ENCODE peak calls at places on chromosomes 1 and 21, in nine cellular contexts. V, H, I, F, J, A, G, W and D are unnamed samples.

GRCh38 chr21:43988506-43989230 is 23.4 kb upstream of the TRAPPC10 start:
- DNase-seq in V (no peak), H (no peak), I (no peak), F (no peak), J (no peak), A (no peak), G (no peak), W (no peak), D (peak; percentile 2)

GRCh38 chr1:63321061-63321787 is 1.1 kb upstream of the FOXD3 start:
- DNase-seq in V (no peak), H (no peak), I (no peak), F (no peak), J (no peak), A (no peak), G (no peak), W (no peak), D (no peak)

GRCh38 chr1:17829579-17829978 is 74.4 kb downstream of the ACTL8 start:
- DNase-seq in V (no peak), H (no peak), I (no peak), F (no peak), J (no peak), A (no peak), G (no peak), W (no peak), D (no peak)

GRCh38 chr1:223417444-223417843 is 24.2 kb downstream of the CCDC185 start:
- DNase-seq in V (no peak), H (no peak), I (no peak), F (no peak), J (no peak), A (no peak), G (no peak), W (no peak), D (no peak)

GRCh38 chr21:28445081-28445830 is 547.4 kb downstream of the LTN1 start:
- DNase-seq in V (no peak), H (no peak), I (no peak), F (no peak), J (no peak), A (no peak), G (no peak), W (no peak), D (no peak)

GRCh38 chr21:34592120-34592561 is 22.8 kb downstream of the RCAN1 start:
- DNase-seq in V (no peak), H (peak; percentile 74), I (no peak), F (no peak), J (no peak), A (no peak), G (no peak), W (peak; percentile 79), D (no peak)

GRCh38 chr1:226372885-226373284 is 35.0 kb downstream of the PARP1 start:
- DNase-seq in V (no peak), H (no peak), I (no peak), F (no peak), J (no peak), A (no peak), G (no peak), W (no peak), D (no peak)

GRCh38 chr21:26964379-26964778 is 2.5 kb downstream of the ADAMTS5 start:
- DNase-seq in V (no peak), H (peak; percentile 28), I (no peak), F (no peak), J (peak; percentile 87), A (no peak), G (no peak), W (no peak), D (no peak)

GRCh38 chr1:10510520-10511493 is 36.1 kb downstream of the PEX14 start:
- DNase-seq in V (peak; percentile 24), H (no peak), I (no peak), F (peak; percentile 64), J (no peak), A (peak; percentile 87), G (no peak), W (peak; percentile 91), D (peak; percentile 59)

GRCh38 chr1:29878501-29878900 is 642.2 kb downstream of the PTPRU start:
- DNase-seq in V (no peak), H (no peak), I (no peak), F (no peak), J (peak; percentile 43), A (no peak), G (no peak), W (no peak), D (no peak)

GRCh38 chr1:216332003-216332402 is 91.2 kb downstream of the USH2A start:
- DNase-seq in V (no peak), H (no peak), I (no peak), F (no peak), J (no peak), A (no peak), G (no peak), W (no peak), D (no peak)

GRCh38 chr1:173222149-173223030 is 15.3 kb upstream of the TNFSF4 start:
- DNase-seq in V (no peak), H (no peak), I (no peak), F (no peak), J (no peak), A (no peak), G (no peak), W (no peak), D (no peak)

GRCh38 chr1:6546326-6546725 is 8.0 kb downstream of the NOL9 start:
- DNase-seq in V (no peak), H (no peak), I (no peak), F (no peak), J (no peak), A (no peak), G (no peak), W (no peak), D (no peak)

GRCh38 chr1:15151377-15151806 is 2.2 kb upstream of the TMEM51 start:
- DNase-seq in V (no peak), H (no peak), I (no peak), F (no peak), J (no peak), A (no peak), G (no peak), W (no peak), D (no peak)

GRCh38 chr1:17347769-17348592 is 24.0 kb upstream of the PADI6 start:
- DNase-seq in V (peak; percentile 61), H (no peak), I (no peak), F (no peak), J (no peak), A (no peak), G (no peak), W (peak; percentile 72), D (no peak)

DNA sequence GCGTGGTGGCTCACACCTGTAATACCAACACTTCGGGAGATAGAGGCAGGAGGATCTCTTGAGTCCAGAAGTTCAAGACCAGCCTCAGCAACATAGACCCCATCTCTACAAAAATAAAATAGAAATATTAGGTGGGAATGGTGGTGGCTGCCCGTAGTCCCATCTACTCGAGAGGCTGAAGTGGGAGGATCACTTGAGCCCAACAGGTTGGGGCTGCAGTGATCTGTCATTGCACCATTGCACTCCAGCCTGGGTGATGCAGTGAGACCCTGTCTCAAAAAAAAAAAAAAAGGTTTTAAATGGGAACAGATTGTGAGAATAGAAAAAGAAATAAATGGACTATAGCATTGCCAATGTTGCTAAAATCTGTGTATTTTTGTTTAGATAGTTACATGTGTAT is 11.2 kb downstream of the DHX9 start:
- DNase-seq in V (no peak), H (no peak), I (no peak), F (no peak), J (no peak), A (no peak), G (no peak), W (no peak), D (no peak)
- TF ChIP-seq POLR2AphosphoS5 in V (no peak), H (no peak), I (no peak), F (no peak), J (no peak), A (no peak), G (no peak), W (no peak), D (no peak)

DNA sequence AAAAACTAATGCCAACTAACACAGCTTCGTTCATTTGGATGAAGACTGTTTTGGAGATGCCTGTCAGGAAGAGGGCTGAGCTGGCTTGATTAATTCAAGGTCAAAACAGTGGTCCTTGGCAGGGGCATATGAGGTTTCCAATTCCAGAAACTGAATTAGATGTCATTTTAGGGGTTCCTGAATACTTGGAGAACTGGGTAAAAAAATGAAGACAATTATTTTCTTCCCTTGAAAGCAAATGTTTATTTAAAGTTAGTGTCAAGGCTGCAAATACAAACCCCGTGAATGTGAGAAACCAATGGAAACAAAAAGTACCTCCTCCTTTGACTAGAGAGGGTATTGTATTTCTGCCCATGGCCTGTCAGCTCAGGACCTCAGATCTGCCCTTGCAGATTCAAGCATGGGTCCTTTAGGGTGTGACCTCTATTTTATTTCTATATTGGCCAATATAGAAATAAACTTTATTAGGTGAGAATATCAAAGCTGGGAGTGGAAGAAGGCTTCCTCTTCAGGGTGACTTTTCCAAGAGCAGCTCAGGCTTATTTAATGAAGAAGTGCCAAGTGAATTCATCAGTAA is 110.6 kb downstream of the MAST2 start:
- DNase-seq in V (no peak), H (no peak), I (no peak), F (no peak), J (no peak), A (no peak), G (no peak), W (no peak), D (no peak)
- TF ChIP-seq POLR2AphosphoS5 in V (no peak), H (no peak), I (no peak), F (no peak), J (no peak), A (no peak), G (no peak), W (no peak), D (no peak)

GRCh38 chr21:33401617-33401967 is 1.6 kb upstream of the IFNGR2 start:
- DNase-seq in V (no peak), H (no peak), I (no peak), F (no peak), J (no peak), A (no peak), G (no peak), W (no peak), D (no peak)

GRCh38 chr21:33403786-33404571 is 766 bp downstream of the IFNGR2 start:
- DNase-seq in V (no peak), H (peak; percentile 62), I (no peak), F (peak; percentile 28), J (peak; percentile 89), A (peak; percentile 44), G (peak; percentile 49), W (peak; percentile 71), D (peak; percentile 38)

GRCh38 chr21:33406493-33406892 is 3.3 kb downstream of the IFNGR2 start:
- DNase-seq in V (no peak), H (no peak), I (no peak), F (no peak), J (no peak), A (no peak), G (no peak), W (no peak), D (no peak)

GRCh38 chr21:33402011-33402979 is 918 bp upstream of the IFNGR2 start:
- DNase-seq in V (no peak), H (peak; percentile 40), I (no peak), F (peak; percentile 56), J (peak; percentile 92), A (peak; percentile 53), G (peak; percentile 46), W (no peak), D (peak; percentile 67)

GRCh38 chr21:33403128-33403785 is at the start of gene IFNGR2:
- DNase-seq in V (no peak), H (peak; percentile 43), I (no peak), F (peak; percentile 72), J (no peak), A (no peak), G (no peak), W (peak; percentile 59), D (peak; percentile 66)
- TF ChIP-seq POLR2AphosphoS5 in V (peak; percentile 35), H (peak; percentile 44), I (no peak), F (no peak), J (no peak), A (peak; percentile 32), G (no peak), W (peak; percentile 27), D (no peak)

GRCh38 chr1:22509815-22510214 is 53.5 kb upstream of the EPHA8 start:
- DNase-seq in V (no peak), H (no peak), I (no peak), F (no peak), J (no peak), A (peak; percentile 10), G (no peak), W (no peak), D (no peak)
- TF ChIP-seq POLR2AphosphoS5 in V (no peak), H (no peak), I (no peak), F (no peak), J (no peak), A (no peak), G (peak; percentile 57), W (no peak), D (no peak)